ENCODE peak calls at places on chromosomes 3 and 15, in six cellular contexts. X, Y, T, R, Z and L are unnamed samples.

GRCh38 chr3:135368316-135368715 is 573.3 kb downstream of the EPHB1 start:
- DNase-seq in X (no peak), Y (no peak), T (no peak), R (no peak), Z (no peak), L (no peak)

GRCh38 chr3:129413687-129414506 is 14.5 kb downstream of the EFCAB12 start:
- DNase-seq in X (no peak), Y (no peak), T (peak; percentile 93), R (no peak), Z (no peak), L (peak; percentile 97)

GRCh38 chr3:190579514-190580137 is 65.7 kb downstream of the IL1RAP start:
- DNase-seq in X (no peak), Y (no peak), T (peak; percentile 25), R (no peak), Z (no peak), L (no peak)

GRCh38 chr3:187040637-187041361 is 98.5 kb downstream of the RPL39L start:
- DNase-seq in X (no peak), Y (no peak), T (peak; percentile 68), R (no peak), Z (no peak), L (peak; percentile 56)

GRCh38 chr3:79052054-79052681 is 715.6 kb downstream of the ROBO1 start:
- DNase-seq in X (no peak), Y (no peak), T (no peak), R (no peak), Z (no peak), L (no peak)

GRCh38 chr3:196868297-196868661 is 559 bp downstream of the SENP5 start:
- DNase-seq in X (peak; percentile 10), Y (no peak), T (peak; percentile 71), R (peak; percentile 1), Z (peak; percentile 57), L (peak; percentile 22)

GRCh38 chr15:91652610-91653207 is 200.8 kb upstream of the SLCO3A1 start:
- DNase-seq in X (no peak), Y (no peak), T (no peak), R (no peak), Z (no peak), L (no peak)

GRCh38 chr3:112646623-112647022 is 5.7 kb upstream of the CCDC80 start:
- DNase-seq in X (no peak), Y (no peak), T (no peak), R (no peak), Z (no peak), L (no peak)

GRCh38 chr3:17551333-17551732 is 191.1 kb downstream of the TBC1D5 start:
- DNase-seq in X (no peak), Y (no peak), T (no peak), R (no peak), Z (no peak), L (no peak)

GRCh38 chr15:36688310-36689102 is 109.1 kb downstream of the CDIN1 start:
- DNase-seq in X (no peak), Y (no peak), T (peak; percentile 57), R (no peak), Z (no peak), L (peak; percentile 61)

GRCh38 chr15:90221251-90221900 is 12.4 kb downstream of the CIB1 start:
- DNase-seq in X (no peak), Y (peak; percentile 89), T (peak; percentile 91), R (no peak), Z (no peak), L (peak; percentile 61)

GRCh38 chr15:90223441-90224165 is 10.1 kb downstream of the CIB1 start:
- DNase-seq in X (no peak), Y (no peak), T (no peak), R (no peak), Z (no peak), L (no peak)

GRCh38 chr15:90219421-90220141 is 14.2 kb downstream of the CIB1 start:
- DNase-seq in X (peak; percentile 44), Y (peak; percentile 73), T (peak; percentile 53), R (peak; percentile 48), Z (no peak), L (no peak)

GRCh38 chr15:90225047-90225446 is 8.7 kb downstream of the CIB1 start:
- DNase-seq in X (no peak), Y (no peak), T (no peak), R (no peak), Z (no peak), L (no peak)

DNA sequence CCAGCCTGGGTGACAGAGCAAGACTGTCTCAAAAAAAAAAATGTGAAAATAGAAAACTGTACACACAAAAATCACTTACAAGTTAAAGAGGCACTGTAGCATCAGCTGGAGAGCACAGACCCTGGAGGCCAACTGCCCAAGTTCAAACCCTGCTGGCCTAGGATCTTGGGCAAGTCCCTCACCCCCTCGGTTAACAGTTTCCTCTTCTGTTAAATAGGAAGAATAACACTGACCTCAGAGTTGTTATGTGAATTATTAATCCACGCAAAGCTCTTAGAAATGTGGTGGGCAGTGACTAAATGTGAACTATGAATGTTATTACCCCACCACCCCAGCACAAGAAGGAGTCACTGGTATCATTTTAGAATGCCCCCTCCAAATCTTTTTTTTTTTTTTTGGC is 11.2 kb downstream of the CIB1 start:
- DNase-seq in X (no peak), Y (no peak), T (no peak), R (no peak), Z (no peak), L (no peak)
- H3K4me1 ChIP-seq in X (no peaks in the 10 kb centered on the region), Y (peaks cover 7% of the 10 kb centered on the region), T (no peaks in the 10 kb centered on the region), R (no peaks in the 10 kb centered on the region), Z (no peaks in the 10 kb centered on the region), L (no peaks in the 10 kb centered on the region)

GRCh38 chr3:16528111-16528510 is 14.6 kb upstream of the RFTN1 start:
- DNase-seq in X (no peak), Y (peak; percentile 54), T (no peak), R (no peak), Z (no peak), L (no peak)

GRCh38 chr3:16529264-16529663 is 15.8 kb upstream of the RFTN1 start:
- DNase-seq in X (no peak), Y (no peak), T (peak; percentile 10), R (no peak), Z (no peak), L (no peak)

GRCh38 chr3:16523778-16524177 is 10.3 kb upstream of the RFTN1 start:
- DNase-seq in X (no peak), Y (no peak), T (no peak), R (no peak), Z (no peak), L (peak; percentile 51)

GRCh38 chr3:16524196-16524595 is 10.7 kb upstream of the RFTN1 start:
- DNase-seq in X (no peak), Y (no peak), T (no peak), R (no peak), Z (no peak), L (no peak)

GRCh38 chr3:16528581-16528993 is 15.1 kb upstream of the RFTN1 start:
- DNase-seq in X (no peak), Y (peak; percentile 78), T (peak; percentile 45), R (no peak), Z (no peak), L (no peak)
- H3K27ac ChIP-seq in X (no peak overlapping the region), Y (peak overlapping the region; percentile 90), T (no peak overlapping the region), R (no peak overlapping the region), Z (no peak overlapping the region), L (no peak overlapping the region)

GRCh38 chr3:66444146-66444644 is 56.6 kb downstream of the LRIG1 start:
- DNase-seq in X (no peak), Y (no peak), T (no peak), R (no peak), Z (no peak), L (no peak)

GRCh38 chr3:66441124-66441523 is 59.7 kb downstream of the LRIG1 start:
- DNase-seq in X (no peak), Y (no peak), T (peak; percentile 71), R (no peak), Z (no peak), L (peak; percentile 85)

GRCh38 chr3:66441692-66442091 is 59.1 kb downstream of the LRIG1 start:
- DNase-seq in X (no peak), Y (no peak), T (no peak), R (no peak), Z (no peak), L (no peak)

GRCh38 chr3:66443404-66443803 is 57.4 kb downstream of the LRIG1 start:
- DNase-seq in X (no peak), Y (no peak), T (no peak), R (no peak), Z (no peak), L (no peak)

DNA sequence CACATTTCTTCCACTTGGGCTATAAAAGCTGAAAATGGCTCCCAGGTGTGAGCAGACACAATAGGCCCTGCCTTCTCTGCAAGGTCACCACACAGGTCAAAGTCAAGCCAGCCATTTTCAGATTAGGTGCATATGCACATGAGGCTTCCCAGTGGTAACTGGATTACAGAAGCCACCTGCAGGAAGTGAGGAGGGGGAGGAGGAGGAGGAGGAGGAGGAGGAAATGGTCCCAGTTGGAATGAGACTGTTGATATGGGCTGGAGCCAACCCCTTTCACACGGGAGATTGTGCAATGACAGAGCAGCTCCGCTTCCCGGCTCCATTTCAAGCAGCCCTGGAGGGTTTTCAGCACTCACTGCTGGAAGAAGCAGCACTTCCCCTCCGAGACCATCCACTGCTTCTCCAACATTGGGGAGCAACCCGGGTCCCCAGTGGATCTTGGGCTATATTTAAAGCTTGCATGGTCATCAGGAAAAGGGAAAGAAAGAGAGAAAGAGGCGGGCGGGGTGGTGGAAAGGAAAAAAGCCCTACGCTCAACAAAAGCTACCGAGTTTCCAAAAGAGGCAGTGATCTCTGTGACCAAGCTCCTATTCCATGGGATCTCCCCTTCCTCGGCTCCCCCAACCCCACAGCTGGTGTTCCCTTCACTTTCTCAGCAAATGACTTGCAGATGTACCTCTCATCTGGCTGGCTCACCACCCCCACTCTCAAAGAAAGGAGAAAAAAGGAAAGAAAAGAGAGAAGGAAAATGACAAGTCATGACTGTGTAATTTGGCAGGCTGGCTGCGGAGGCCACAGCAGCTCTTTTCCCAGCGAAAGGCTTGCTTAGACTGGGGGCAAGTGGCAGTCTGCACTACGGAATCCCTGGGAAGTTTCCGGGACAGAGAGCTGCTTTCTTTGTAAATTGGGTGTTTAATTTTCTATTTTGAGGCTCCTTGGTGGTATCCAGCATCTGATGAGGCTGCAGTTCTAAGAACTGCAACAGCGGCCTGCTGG is 58.3 kb downstream of the LRIG1 start:
- DNase-seq in X (no peak), Y (peak; percentile 86), T (peak; percentile 86), R (no peak), Z (no peak), L (peak; percentile 86)
- H3K4me1 ChIP-seq in X (peaks cover 8% of the 10 kb centered on the region), Y (peaks cover 61% of the 10 kb centered on the region), T (peaks cover 35% of the 10 kb centered on the region), R (no peaks in the 10 kb centered on the region), Z (peaks cover 33% of the 10 kb centered on the region), L (peaks cover 41% of the 10 kb centered on the region)

GRCh38 chr3:30615615-30616346 is 9.4 kb downstream of the TGFBR2 start:
- DNase-seq in X (no peak), Y (no peak), T (peak; percentile 30), R (no peak), Z (no peak), L (no peak)

GRCh38 chr3:30614943-30615342 is 8.5 kb downstream of the TGFBR2 start:
- DNase-seq in X (no peak), Y (no peak), T (no peak), R (no peak), Z (no peak), L (peak; percentile 50)

GRCh38 chr3:30613135-30613825 is 6.9 kb downstream of the TGFBR2 start:
- DNase-seq in X (no peak), Y (no peak), T (no peak), R (no peak), Z (no peak), L (no peak)

GRCh38 chr3:30612422-30613134 is 6.2 kb downstream of the TGFBR2 start:
- DNase-seq in X (no peak), Y (no peak), T (no peak), R (no peak), Z (no peak), L (no peak)

GRCh38 chr3:30614373-30614772 is 8.0 kb downstream of the TGFBR2 start:
- DNase-seq in X (no peak), Y (no peak), T (no peak), R (no peak), Z (no peak), L (no peak)
- H3K27ac ChIP-seq in X (no peak overlapping the region), Y (no peak overlapping the region), T (no peak overlapping the region), R (peak overlapping the region; percentile 35), Z (peak overlapping the region; percentile 99), L (no peak overlapping the region)